ENCODE peak calls at places on chromosomes 3 and 15, in four cellular contexts. K, C, R and I are unnamed samples.

GRCh38 chr3:132399054-132399929 is 18.0 kb upstream of the DNAJC13 start:
- DNase-seq in K (peak), R (peak), C (no peak), I (no peak)

GRCh38 chr3:27138562-27138961 is 230.6 kb downstream of the NEK10 start:
- DNase-seq in R (no peak), C (no peak), K (peak), I (no peak)

GRCh38 chr3:187101184-187102072 is 37.9 kb downstream of the RPL39L start:
- DNase-seq in K (peak), R (peak), C (peak), I (peak)

GRCh38 chr15:65868546-65869126 is 655 bp upstream of the RAB11A start:
- DNase-seq in C (no peak), R (no peak), K (no peak), I (no peak)

GRCh38 chr3:183148056-183148455 is 14.5 kb downstream of the LAMP3 start:
- DNase-seq in R (peak), C (no peak), K (no peak), I (no peak)

GRCh38 chr15:51144021-51144532 is 49.4 kb upstream of the TNFAIP8L3 start:
- DNase-seq in R (peak), K (no peak), C (no peak), I (no peak)

GRCh38 chr15:83320831-83321230 is 36.4 kb upstream of the BNC1 start:
- DNase-seq in R (no peak), C (no peak), K (no peak), I (no peak)

GRCh38 chr3:177150970-177151627 is 46.2 kb downstream of the TBL1XR1 start:
- DNase-seq in C (no peak), R (peak), K (no peak), I (no peak)

GRCh38 chr3:134621824-134622223 is 29.0 kb downstream of the KY start:
- DNase-seq in R (peak), K (no peak), C (no peak), I (no peak)

GRCh38 chr15:70053006-70053702 is 44.6 kb downstream of the TLE3 start:
- DNase-seq in C (peak), K (no peak), R (no peak), I (no peak)

GRCh38 chr3:172054115-172054764 is 14.9 kb downstream of the FNDC3B start:
- DNase-seq in R (no peak), K (no peak), C (no peak), I (no peak)
- H3K27ac ChIP-seq in R (peak), K (peak), C (no peak), I (peak)

DNA sequence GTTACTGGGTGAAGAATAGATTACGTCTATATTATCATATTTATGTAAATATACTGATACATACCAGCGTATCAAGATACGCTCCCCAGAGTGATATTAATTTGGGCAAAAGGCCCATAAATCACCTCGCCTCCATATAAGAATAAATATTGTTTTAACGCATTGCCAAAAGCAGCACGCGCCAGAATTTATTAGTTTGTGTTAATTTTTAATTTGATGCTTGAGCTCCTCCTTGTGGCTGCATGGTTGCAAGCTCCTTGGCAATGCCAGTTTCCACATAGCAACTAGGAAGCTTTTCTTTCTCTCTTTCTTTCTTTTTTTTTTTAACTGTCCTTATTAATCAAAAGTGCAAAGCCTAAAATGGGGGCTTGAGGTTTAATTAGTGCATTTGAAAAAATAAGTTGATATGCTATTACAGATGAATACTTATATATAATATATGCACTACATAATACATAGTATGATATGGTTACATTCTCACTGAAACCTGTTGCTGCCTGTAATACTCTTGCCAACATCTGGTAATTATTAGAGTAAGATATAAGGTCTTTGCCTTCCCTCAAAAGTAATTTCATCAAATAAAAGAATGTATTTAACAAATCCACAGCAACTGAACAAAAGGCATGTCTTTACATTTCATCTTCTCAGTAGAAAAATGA is 242.7 kb upstream of the UBE2E2 start:
- DNase-seq in R (peak), C (peak), K (peak), I (no peak)
- TF ChIP-seq CTCF in R (peak), C (peak), K (peak), I (peak)

DNA sequence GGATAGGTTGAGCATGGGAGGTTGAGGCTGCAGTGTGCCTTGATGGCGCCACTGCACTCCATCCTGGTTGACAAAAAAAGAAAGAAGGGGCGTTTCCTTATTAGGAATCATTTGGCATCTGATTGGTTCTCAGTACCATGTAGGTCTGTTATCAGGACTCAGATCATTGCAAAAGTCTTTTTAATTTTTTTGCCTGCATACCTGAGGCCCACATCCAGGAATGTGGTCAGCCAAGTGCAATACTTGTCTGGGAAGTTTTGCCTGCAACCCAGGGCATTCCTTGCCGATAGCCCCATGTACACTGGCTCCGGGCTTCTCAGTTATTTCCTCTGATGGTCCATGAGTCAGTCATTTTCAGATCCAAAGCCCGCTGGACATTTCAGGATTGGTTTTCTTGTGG is 50.1 kb upstream of the CRTC3 start:
- DNase-seq in C (no peak), K (no peak), R (peak), I (no peak)
- H3K27ac ChIP-seq in C (no peak), K (no peak), R (no peak), I (no peak)

GRCh38 chr15:79543097-79543496 is 111.0 kb downstream of the MINAR1 start:
- DNase-seq in C (no peak), K (no peak), R (no peak), I (no peak)
- TF ChIP-seq CTCF in C (no peak), K (no peak), R (no peak), I (no peak)

GRCh38 chr3:193176690-193177089 is 64.3 kb upstream of the PLAAT1 start:
- DNase-seq in R (no peak), C (no peak), K (no peak), I (no peak)
- H3K27ac ChIP-seq in R (no peak), C (no peak), K (no peak), I (no peak)

DNA sequence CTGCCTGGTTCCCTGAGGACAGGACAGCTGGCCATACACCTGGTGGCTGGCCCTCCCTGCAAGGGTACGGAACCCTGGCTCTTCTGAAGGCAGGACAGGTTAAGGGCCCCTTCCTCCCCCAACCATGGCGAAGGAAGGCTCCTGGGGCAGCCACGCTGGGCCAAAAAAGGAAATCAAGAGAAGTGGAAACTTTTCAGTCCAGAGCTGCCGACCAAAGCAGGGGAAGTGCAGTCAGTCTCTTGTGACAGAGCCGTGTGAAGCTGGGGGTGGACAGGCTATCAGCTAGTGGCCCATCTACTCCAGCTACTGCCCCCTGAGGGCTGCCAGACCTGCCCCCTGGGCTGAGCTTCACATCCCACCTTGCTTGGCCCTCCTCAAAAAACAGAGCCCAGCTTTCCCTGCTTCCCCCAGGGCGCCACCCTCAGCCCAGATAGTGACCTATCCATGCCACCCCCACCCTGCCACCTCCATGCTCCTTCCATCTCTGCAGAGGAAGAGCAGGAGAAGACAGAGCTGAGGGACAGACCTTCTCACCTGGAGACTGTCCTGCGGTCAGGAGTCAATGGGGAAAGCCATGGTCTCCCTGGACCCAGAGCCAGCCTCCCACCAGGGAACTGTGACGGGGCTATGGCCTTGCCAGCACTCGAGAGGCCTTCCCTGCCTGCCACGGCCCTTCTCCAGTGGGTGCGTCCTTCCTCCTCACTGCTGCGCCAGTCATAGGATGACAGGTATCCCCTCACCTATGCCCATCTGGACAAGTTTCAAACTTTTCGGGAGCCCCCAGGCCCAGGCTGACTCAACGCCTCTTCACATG is 4.6 kb downstream of the SEMA7A start:
- DNase-seq in C (no peak), R (no peak), K (no peak), I (no peak)
- TF ChIP-seq CTCF in C (no peak), R (no peak), K (no peak), I (no peak)